ENCODE peak calls at places on chromosomes 7 and 10, in six cellular contexts. X is neural crest cell; U is glutamatergic neuron; W is effector memory CD8-positive, alpha-beta T cell; R is HL-60; Z is heart left ventricle. N is an unnamed sample.

GRCh38 chr10:89001428-89002072 is 11.0 kb downstream of the FAS start:
- DNase-seq in X (no peak), U (no peak), W (no peak), R (no peak), Z (no peak), N (no peak)

GRCh38 chr7:112144284-112145059 is 61.7 kb downstream of the DOCK4 start:
- DNase-seq in X (no peak), U (no peak), W (no peak), R (no peak), Z (no peak), N (no peak)

GRCh38 chr10:127899766-127900382 is 7.0 kb upstream of the PTPRE start:
- DNase-seq in X (no peak), U (no peak), W (no peak), R (peak), Z (no peak), N (no peak)

GRCh38 chr7:44163591-44163990 is 22.5 kb upstream of the MYL7 start:
- DNase-seq in X (no peak), U (no peak), W (no peak), R (no peak), Z (no peak), N (no peak)

GRCh38 chr7:115040526-115040925 is 118.6 kb downstream of the MDFIC start:
- DNase-seq in X (no peak), U (no peak), W (no peak), R (no peak), Z (no peak), N (no peak)

GRCh38 chr7:98878365-98879197 is at the start of gene TRRAP:
- DNase-seq in X (peak), U (peak), W (peak), R (peak), Z (peak), N (peak)

GRCh38 chr10:108861181-108861754 is 1062.0 kb downstream of the XPNPEP1 start:
- DNase-seq in X (no peak), U (no peak), W (no peak), R (no peak), Z (no peak), N (no peak)

GRCh38 chr10:132458595-132459251 is 61.7 kb downstream of the PWWP2B start:
- DNase-seq in X (peak), U (peak), W (peak), R (peak), Z (peak), N (peak)

GRCh38 chr7:156604836-156605695 is 35.5 kb upstream of the RNF32 start:
- DNase-seq in X (no peak), U (no peak), W (no peak), R (no peak), Z (no peak), N (no peak)

GRCh38 chr7:141145630-141145982 is 71.7 kb downstream of the TMEM178B start:
- DNase-seq in X (no peak), U (no peak), W (no peak), R (no peak), Z (no peak), N (no peak)

GRCh38 chr7:18901351-18901750 is 216.1 kb downstream of the TWIST1 start:
- DNase-seq in X (no peak), U (no peak), W (no peak), R (no peak), Z (no peak), N (no peak)

GRCh38 chr7:48887500-48887899 is 36.8 kb upstream of the CDC14C start:
- DNase-seq in X (no peak), U (no peak), W (no peak), R (no peak), Z (no peak), N (no peak)

GRCh38 chr7:48671656-48672055 is 252.7 kb upstream of the CDC14C start:
- DNase-seq in X (no peak), U (no peak), W (no peak), R (no peak), Z (no peak), N (no peak)

GRCh38 chr7:127995866-127996215 is 35.4 kb downstream of the LRRC4 start:
- DNase-seq in X (no peak), U (peak), W (no peak), R (no peak), Z (no peak), N (no peak)

GRCh38 chr7:74269757-74270277 is 15.6 kb upstream of the RFC2 start:
- DNase-seq in X (peak), U (peak), W (peak), R (peak), Z (peak), N (peak)

GRCh38 chr7:141074162-141074989 is 512 bp downstream of the TMEM178B start:
- DNase-seq in X (peak), U (peak), W (no peak), R (no peak), Z (no peak), N (peak)

GRCh38 chr10:97479939-97480338 is 18.3 kb downstream of the MMS19 start:
- DNase-seq in X (peak), U (peak), W (no peak), R (no peak), Z (no peak), N (no peak)

GRCh38 chr7:49773939-49774458 is 561 bp downstream of the VWC2 start:
- DNase-seq in X (no peak), U (peak), W (no peak), R (no peak), Z (peak), N (peak)

GRCh38 chr10:1374901-1375804 is 319.0 kb downstream of the WDR37 start:
- DNase-seq in X (no peak), U (no peak), W (no peak), R (no peak), Z (no peak), N (no peak)

GRCh38 chr10:117993166-117993565 is 53.6 kb downstream of the RAB11FIP2 start:
- DNase-seq in X (no peak), U (no peak), W (no peak), R (no peak), Z (no peak), N (no peak)

GRCh38 chr7:20862554-20862953 is 75.9 kb upstream of the SP8 start:
- DNase-seq in X (no peak), U (no peak), W (no peak), R (no peak), Z (no peak), N (no peak)

GRCh38 chr7:94300176-94300835 is 94.4 kb upstream of the COL1A2 start:
- DNase-seq in X (no peak), U (no peak), W (no peak), R (no peak), Z (no peak), N (no peak)

GRCh38 chr7:117731455-117731854 is 141.8 kb downstream of the CTTNBP2 start:
- DNase-seq in X (no peak), U (no peak), W (no peak), R (peak), Z (no peak), N (peak)

GRCh38 chr7:157890921-157891401 is 554.2 kb downstream of the DNAJB6 start:
- DNase-seq in X (no peak), U (no peak), W (no peak), R (no peak), Z (no peak), N (no peak)

GRCh38 chr7:158270856-158271413 is 316.7 kb downstream of the PTPRN2 start:
- DNase-seq in X (no peak), U (peak), W (no peak), R (no peak), Z (no peak), N (no peak)

GRCh38 chr7:1740214-1740613 is 70.1 kb downstream of the ELFN1 start:
- DNase-seq in X (no peak), U (no peak), W (no peak), R (no peak), Z (no peak), N (no peak)

GRCh38 chr10:48506147-48506917 is 98.5 kb downstream of the ARHGAP22 start:
- DNase-seq in X (no peak), U (no peak), W (no peak), R (peak), Z (no peak), N (no peak)

GRCh38 chr7:30412810-30413504 is 65.6 kb downstream of the NOD1 start:
- DNase-seq in X (no peak), U (no peak), W (peak), R (peak), Z (no peak), N (peak)

GRCh38 chr10:33703897-33704825 is 369.7 kb upstream of the NRP1 start:
- DNase-seq in X (no peak), U (no peak), W (no peak), R (no peak), Z (peak), N (no peak)

GRCh38 chr7:113085781-113086390 is 741 bp downstream of the GPR85 start:
- DNase-seq in X (peak), U (no peak), W (no peak), R (peak), Z (no peak), N (peak)

GRCh38 chr10:3570855-3571266 is 214.1 kb downstream of the KLF6 start:
- DNase-seq in X (peak), U (no peak), W (no peak), R (no peak), Z (peak), N (no peak)

GRCh38 chr7:7428806-7429205 is 106.9 kb downstream of the COL28A1 start:
- DNase-seq in X (no peak), U (no peak), W (no peak), R (no peak), Z (no peak), N (no peak)

GRCh38 chr7:49892473-49892872 is 119.0 kb downstream of the VWC2 start:
- DNase-seq in X (no peak), U (no peak), W (no peak), R (no peak), Z (no peak), N (no peak)

GRCh38 chr7:7792089-7792488 is 73.7 kb upstream of the RPA3 start:
- DNase-seq in X (no peak), U (no peak), W (no peak), R (no peak), Z (no peak), N (no peak)

GRCh38 chr10:109698888-109699685 is 224.2 kb downstream of the XPNPEP1 start:
- DNase-seq in X (no peak), U (no peak), W (no peak), R (no peak), Z (no peak), N (no peak)